ENCODE peak calls at places on chromosomes 5 and 9, in nine cellular contexts. L is CD8-positive, alpha-beta memory T cell; K is activated CD8-positive, alpha-beta memory T cell treated with anti-CD3 and anti-CD28 coated beads for 24 hours; Z is tibial nerve; M is stimulated activated CD4-positive, alpha-beta T cell treated with anti-CD3 and anti-CD28 coated beads, Interleukin-12 subunit alpha, Interleukin-12 subunit beta, amount 100 ng/mL, for 48 hours; U is activated CD4-positive, CD25-positive, alpha-beta regulatory T cell; P is SJSA1; B is GM23248; C is AG08395. N is an unnamed sample.

GRCh38 chr5:1973391-1974013 is 90.8 kb upstream of the IRX4 start:
- DNase-seq in L (no peak), K (no peak), Z (no peak), M (no peak), U (no peak), P (no peak), B (no peak), C (no peak), N (no peak)

GRCh38 chr5:50710838-50711237 is 44.4 kb downstream of the PARP8 start:
- DNase-seq in L (no peak), K (no peak), Z (no peak), M (no peak), U (no peak), P (no peak), B (no peak), C (no peak), N (no peak)

GRCh38 chr9:4508907-4509589 is 18.8 kb downstream of the SLC1A1 start:
- DNase-seq in L (no peak), K (no peak), Z (no peak), M (no peak), U (no peak), P (no peak), B (peak), C (peak), N (no peak)

GRCh38 chr9:91374939-91375338 is 13.2 kb upstream of the AUH start:
- DNase-seq in L (no peak), K (no peak), Z (no peak), M (no peak), U (no peak), P (no peak), B (peak), C (peak), N (no peak)

GRCh38 chr9:131072871-131073237 is 23.5 kb upstream of the AIF1L start:
- DNase-seq in L (no peak), K (no peak), Z (no peak), M (no peak), U (no peak), P (no peak), B (no peak), C (no peak), N (no peak)

GRCh38 chr5:174596429-174596828 is 128.0 kb upstream of the MSX2 start:
- DNase-seq in L (no peak), K (no peak), Z (no peak), M (no peak), U (no peak), P (no peak), B (peak), C (no peak), N (no peak)

GRCh38 chr5:126178521-126178920 is 244.7 kb upstream of the GRAMD2B start:
- DNase-seq in L (no peak), K (no peak), Z (no peak), M (no peak), U (no peak), P (no peak), B (peak), C (peak), N (no peak)

GRCh38 chr5:28281381-28281780 is 1243.0 kb upstream of the CDH9 start:
- DNase-seq in L (no peak), K (no peak), Z (no peak), M (no peak), U (no peak), P (no peak), B (no peak), C (no peak), N (no peak)